ENCODE peak calls at places on chromosomes 3 and 15, in seven cellular contexts. K is mammary epithelial cell, P is left lung, U is stomach, C is ovary, J is dorsolateral prefrontal cortex, O is cardiac muscle cell. F is an unnamed sample. For H3K27me3, the result is how much of the 10 kb centered on the place peaks cover.

GRCh38 chr3:11706604-11707003 is 62.9 kb upstream of the VGLL4 start:
- DNase-seq in O (no peak), K (no peak), J (no peak), U (no peak), C (no peak), P (no peak), F (no peak)

GRCh38 chr15:47434641-47435040 is 282.7 kb upstream of the SEMA6D start:
- DNase-seq in C (no peak), P (no peak), O (no peak), J (no peak), U (no peak), K (no peak), F (no peak)

GRCh38 chr3:4600526-4600925 is 107.4 kb downstream of the ITPR1 start:
- DNase-seq in K (no peak), O (no peak), J (no peak), U (no peak), C (no peak), P (no peak), F (no peak)

GRCh38 chr3:36969540-36970432 is 23.1 kb downstream of the EPM2AIP1 start:
- DNase-seq in C (no peak), K (peak), U (no peak), P (no peak), J (no peak), O (peak), F (peak)

GRCh38 chr3:47152578-47152977 is 11.3 kb downstream of the SETD2 start:
- DNase-seq in O (peak), C (no peak), P (no peak), K (no peak), J (no peak), U (no peak), F (no peak)

GRCh38 chr3:113304856-113305540 is 93.6 kb downstream of the BOC start:
- DNase-seq in O (no peak), C (no peak), U (no peak), K (no peak), P (no peak), J (no peak), F (no peak)

GRCh38 chr3:10526366-10526765 is 21.0 kb upstream of the ATP2B2 start:
- DNase-seq in J (no peak), O (no peak), U (peak), P (no peak), K (no peak), C (no peak), F (no peak)

GRCh38 chr15:37098468-37099320 is 1.7 kb downstream of the MEIS2 start:
- DNase-seq in C (peak), K (peak), U (no peak), O (no peak), P (peak), J (no peak), F (no peak)

GRCh38 chr3:127431066-127431465 is 143.2 kb upstream of the PRR20G start:
- DNase-seq in K (no peak), P (no peak), J (no peak), U (no peak), O (peak), C (no peak), F (no peak)

GRCh38 chr3:123084192-123084591 is 17.4 kb downstream of the PDIA5 start:
- DNase-seq in U (no peak), C (peak), O (no peak), P (no peak), K (no peak), J (no peak), F (no peak)

GRCh38 chr15:85044251-85044853 is 62.7 kb downstream of the PDE8A start:
- DNase-seq in J (peak), P (no peak), U (peak), K (peak), C (peak), O (peak), F (peak)

DNA sequence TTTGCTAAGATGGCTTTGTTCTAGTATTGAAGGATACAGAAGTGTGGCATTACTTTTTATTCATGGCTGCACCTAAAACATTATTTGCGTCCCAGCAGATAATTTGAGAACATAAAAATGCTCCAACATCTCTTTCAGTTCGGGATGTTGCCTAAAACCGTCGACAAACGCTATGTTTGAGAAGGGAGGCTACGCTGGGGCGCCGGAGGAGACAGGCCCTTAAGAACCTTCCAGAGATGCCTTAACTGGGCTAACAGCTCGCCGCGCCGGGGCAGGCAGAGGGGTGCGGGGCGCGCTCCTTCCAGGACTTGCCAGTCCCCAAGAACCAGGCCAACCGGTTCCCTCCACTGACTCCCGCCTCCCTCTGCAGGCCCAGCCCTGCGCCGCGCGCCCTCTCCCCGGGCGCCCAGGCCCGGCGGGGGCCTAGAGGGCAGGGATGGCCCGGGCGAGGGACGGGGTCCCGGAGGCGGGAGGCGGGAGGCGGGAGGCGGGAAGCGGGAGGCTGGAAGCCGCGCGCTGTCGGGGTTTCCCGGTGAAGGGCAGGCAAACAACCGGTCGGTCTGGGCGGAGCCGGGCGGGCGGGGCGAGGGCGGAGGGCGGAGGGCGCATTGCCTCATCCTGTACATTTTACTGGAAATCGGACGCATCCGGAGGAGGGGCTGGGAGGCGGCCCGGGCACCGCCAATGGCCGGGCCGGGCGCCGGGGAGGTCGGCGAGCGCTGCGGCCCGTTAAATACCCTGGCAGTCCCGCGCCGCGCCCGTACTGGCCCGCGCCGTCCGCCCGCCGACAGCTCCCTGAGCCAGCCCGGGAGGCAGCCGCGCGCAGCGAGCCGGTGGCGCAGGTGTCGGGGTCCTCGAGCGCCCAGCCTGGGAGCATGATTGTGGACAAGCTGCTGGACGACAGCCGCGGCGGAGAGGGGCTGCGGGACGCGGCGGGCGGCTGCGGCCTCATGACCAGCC is at the start of gene NFKBIZ:
- DNase-seq in K (peak), C (peak), J (peak), O (peak), P (peak), U (peak), F (peak)
- TF ChIP-seq CTCF in K (peak), C (no peak), J (no peak), O (no peak), P (no peak), U (no peak), F (no peak)

DNA sequence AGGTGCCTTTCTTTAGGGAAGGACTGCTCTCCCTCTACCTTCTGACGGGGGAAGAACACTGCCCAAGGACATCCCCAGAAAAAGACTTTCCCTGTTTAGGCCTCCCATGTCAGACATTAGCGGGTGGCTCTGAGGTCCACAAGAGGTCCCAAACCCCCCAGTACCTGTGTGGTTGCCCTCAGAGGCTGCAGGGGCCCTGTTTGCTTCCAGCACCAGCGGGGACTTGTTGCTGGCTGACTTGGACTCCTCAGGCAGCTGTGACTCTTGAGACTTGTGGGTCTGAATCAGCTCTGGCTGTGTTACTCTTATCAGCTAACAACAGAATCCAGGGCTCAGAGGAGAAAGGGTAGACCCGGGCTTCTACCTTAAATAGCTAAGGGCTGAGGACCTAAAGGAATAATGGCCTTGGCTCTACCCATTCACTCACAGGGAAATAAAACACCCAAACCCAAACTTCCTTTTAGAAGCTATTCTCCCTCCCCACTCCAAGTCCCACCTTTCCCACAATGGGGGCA is 39.2 kb downstream of the SEMA3G start:
- DNase-seq in O (no peak), C (no peak), K (peak), J (no peak), U (no peak), P (no peak), F (no peak)
- H3K27ac ChIP-seq in O (no peak), C (no peak), K (peak), J (no peak), U (no peak), P (no peak), F (no peak)

GRCh38 chr15:66171891-66172290 is 81.7 kb downstream of the MEGF11 start:
- DNase-seq in J (no peak), U (no peak), O (no peak), K (no peak), C (no peak), P (no peak), F (no peak)

GRCh38 chr15:66170716-66171115 is 82.8 kb downstream of the MEGF11 start:
- DNase-seq in C (no peak), J (no peak), O (no peak), U (no peak), K (no peak), P (no peak), F (no peak)

GRCh38 chr15:66169625-66170024 is 83.9 kb downstream of the MEGF11 start:
- DNase-seq in P (no peak), U (no peak), C (no peak), O (no peak), J (no peak), K (no peak), F (no peak)

GRCh38 chr15:66170042-66170441 is 83.5 kb downstream of the MEGF11 start:
- DNase-seq in K (no peak), J (no peak), O (no peak), C (no peak), U (no peak), P (no peak), F (no peak)

DNA sequence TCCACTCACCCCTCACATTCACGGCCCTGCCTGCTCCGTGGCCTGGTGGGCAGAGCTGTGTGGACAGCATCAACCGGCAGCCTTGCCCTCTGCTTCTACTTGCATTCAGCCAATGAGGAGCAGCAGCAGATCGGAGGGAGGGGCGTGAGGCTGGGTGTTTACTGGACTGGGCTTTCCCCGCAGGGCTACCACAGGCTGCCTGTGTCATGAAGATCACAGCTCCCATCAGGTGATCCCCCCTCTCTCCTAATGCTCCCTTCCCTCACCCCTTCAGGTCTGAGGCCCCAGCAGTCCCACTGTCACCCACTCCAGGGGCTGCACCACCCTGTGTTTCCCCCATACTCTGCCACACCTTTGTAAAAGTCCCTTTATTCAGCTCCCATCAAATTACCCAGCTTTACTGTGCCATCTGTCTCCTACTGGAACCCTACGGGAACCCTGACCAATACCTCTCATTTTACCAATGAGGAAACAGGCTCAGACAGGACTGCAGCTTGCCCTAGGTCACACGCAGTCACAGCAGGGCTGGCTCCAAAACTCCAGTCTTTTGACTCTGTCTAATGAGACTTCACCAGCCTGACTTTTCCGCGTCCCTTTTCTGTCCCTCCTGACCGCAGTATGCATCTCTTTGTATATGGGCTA is 81.1 kb downstream of the MEGF11 start:
- DNase-seq in P (no peak), U (no peak), K (no peak), O (no peak), J (no peak), C (no peak), F (no peak)
- H3K27me3 ChIP-seq in P (under half), U (under half), K (under half), O (under half), J (under half), C (under half), F (under half)

GRCh38 chr3:134060561-134061385 is 31.0 kb upstream of the SLCO2A1 start:
- DNase-seq in C (no peak), U (no peak), P (no peak), J (no peak), K (no peak), O (peak), F (no peak)

GRCh38 chr3:134057006-134057832 is 27.5 kb upstream of the SLCO2A1 start:
- DNase-seq in U (peak), O (no peak), P (no peak), C (no peak), K (peak), J (no peak), F (no peak)

GRCh38 chr3:134061401-134061800 is 31.7 kb upstream of the SLCO2A1 start:
- DNase-seq in O (no peak), J (no peak), K (no peak), P (no peak), U (no peak), C (no peak), F (no peak)

GRCh38 chr3:134058728-134059601 is 29.2 kb upstream of the SLCO2A1 start:
- DNase-seq in K (no peak), O (no peak), U (peak), J (no peak), C (no peak), P (no peak), F (no peak)

DNA sequence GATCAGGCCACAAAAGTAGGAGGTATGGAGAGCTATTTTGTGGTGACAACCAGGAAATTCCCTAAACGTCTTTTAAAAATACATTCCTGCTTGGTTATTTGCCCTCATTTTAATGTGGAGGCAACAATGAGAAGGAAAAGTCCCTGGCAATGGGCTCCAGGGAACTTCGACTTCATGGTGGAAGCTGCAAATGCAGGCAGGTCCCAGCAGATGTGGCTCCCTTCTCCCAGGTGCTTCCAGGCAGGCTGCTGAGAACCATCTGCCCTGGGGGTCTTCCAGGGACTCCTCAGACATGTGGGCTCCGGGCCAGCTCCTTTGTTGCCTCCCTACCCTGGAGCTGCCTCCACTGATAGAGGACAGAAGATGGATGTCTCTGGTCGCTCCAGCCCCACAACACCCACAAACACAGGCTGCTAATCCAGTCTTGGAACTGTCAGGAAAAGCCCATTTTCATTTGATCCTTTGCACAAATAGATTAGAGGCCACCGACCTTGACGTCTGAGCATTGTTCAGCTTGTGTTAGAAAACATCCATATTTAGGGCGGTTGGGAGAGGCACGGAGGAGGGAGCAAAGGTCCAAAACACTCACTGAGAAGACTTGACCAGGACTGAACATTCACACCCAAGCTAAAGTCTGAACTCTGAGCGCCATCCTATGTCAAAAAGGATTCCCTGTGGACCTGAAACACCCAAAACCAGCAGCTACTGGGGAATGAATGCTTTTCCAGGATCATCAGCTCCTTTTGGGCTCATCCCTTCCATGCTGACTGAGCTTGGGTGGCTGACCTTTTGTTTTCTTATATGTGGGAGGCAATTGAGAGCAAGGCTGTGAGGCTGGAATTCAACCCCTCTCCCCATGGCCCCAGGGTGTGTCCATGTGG is 30.2 kb upstream of the SLCO2A1 start:
- DNase-seq in K (no peak), U (no peak), O (no peak), P (no peak), J (no peak), C (no peak), F (no peak)
- TF ChIP-seq CTCF in K (peak), U (no peak), O (no peak), P (no peak), J (no peak), C (no peak), F (no peak)

DNA sequence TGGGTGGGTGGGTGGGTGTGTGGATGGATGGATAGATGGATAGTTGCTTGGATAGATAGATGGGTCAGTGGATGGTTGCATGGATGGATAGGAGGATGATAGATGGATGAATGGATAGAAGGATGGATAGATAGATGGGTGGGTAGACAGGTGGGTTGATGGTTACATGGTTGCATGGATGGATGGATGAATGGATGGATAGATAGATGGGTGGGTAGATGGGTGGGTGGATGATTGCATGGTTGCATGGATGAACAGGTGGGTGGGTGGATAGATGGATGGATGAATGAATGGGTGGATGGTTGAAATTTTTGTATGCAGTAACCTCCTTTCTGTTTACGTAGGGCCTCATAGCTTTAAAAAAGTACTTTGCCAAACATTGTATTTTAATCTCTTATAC is 79.5 kb downstream of the LRRK1 start:
- DNase-seq in O (no peak), P (no peak), K (no peak), J (no peak), U (no peak), C (no peak), F (no peak)
- H3K27ac ChIP-seq in O (no peak), P (no peak), K (no peak), J (no peak), U (no peak), C (no peak), F (no peak)

GRCh38 chr15:41491889-41492288 is 1.8 kb upstream of the ITPKA start:
- DNase-seq in P (no peak), C (no peak), O (no peak), J (no peak), U (no peak), K (no peak), F (no peak)
- H3K27me3 ChIP-seq in P (under half), C (under half), O (half or more), J (under half), U (under half), K (under half), F (under half)

GRCh38 chr3:116337229-116337628 is 108.1 kb downstream of the LSAMP start:
- DNase-seq in J (no peak), O (no peak), C (no peak), P (no peak), U (no peak), K (no peak), F (no peak)
- TF ChIP-seq CTCF in J (no peak), O (peak), C (no peak), P (no peak), U (no peak), K (peak), F (no peak)

GRCh38 chr15:74628949-74629348 is 13.3 kb downstream of the CLK3 start:
- DNase-seq in K (no peak), O (no peak), J (no peak), C (no peak), P (no peak), U (no peak), F (no peak)

GRCh38 chr15:74626336-74626735 is 10.7 kb downstream of the CLK3 start:
- DNase-seq in C (no peak), K (no peak), J (no peak), P (no peak), O (no peak), U (no peak), F (no peak)

GRCh38 chr15:74626752-74627692 is 11.4 kb downstream of the CLK3 start:
- DNase-seq in C (no peak), O (no peak), U (no peak), J (no peak), K (no peak), P (no peak), F (no peak)

GRCh38 chr15:74627766-74628165 is 12.1 kb downstream of the CLK3 start:
- DNase-seq in C (no peak), U (no peak), J (no peak), P (no peak), O (no peak), K (no peak), F (no peak)

GRCh38 chr15:74628199-74628598 is 12.6 kb downstream of the CLK3 start:
- DNase-seq in O (no peak), C (no peak), P (no peak), U (no peak), J (no peak), K (no peak), F (no peak)
- H3K27ac ChIP-seq in O (peak), C (no peak), P (no peak), U (no peak), J (no peak), K (no peak), F (no peak)

GRCh38 chr15:41489641-41490040 is 4.0 kb upstream of the ITPKA start:
- DNase-seq in O (no peak), K (no peak), C (no peak), P (no peak), U (no peak), J (no peak), F (no peak)

GRCh38 chr15:41487376-41487775 is 6.3 kb upstream of the ITPKA start:
- DNase-seq in K (no peak), C (no peak), O (no peak), U (no peak), J (no peak), P (no peak), F (no peak)

GRCh38 chr15:41487802-41488201 is 5.9 kb upstream of the ITPKA start:
- DNase-seq in J (no peak), U (no peak), P (no peak), C (no peak), K (no peak), O (no peak), F (no peak)

GRCh38 chr15:41492597-41493204 is 973 bp upstream of the ITPKA start:
- DNase-seq in K (no peak), J (no peak), U (no peak), C (no peak), O (no peak), P (no peak), F (no peak)

GRCh38 chr15:41490355-41490754 is 3.3 kb upstream of the ITPKA start:
- DNase-seq in P (no peak), K (peak), C (no peak), U (no peak), J (no peak), O (peak), F (no peak)
- H3K27me3 ChIP-seq in P (under half), K (under half), C (under half), U (under half), J (under half), O (under half), F (under half)

GRCh38 chr15:78925956-78926743 is 18.7 kb downstream of the CTSH start:
- DNase-seq in O (no peak), U (no peak), K (no peak), J (no peak), P (no peak), C (no peak), F (no peak)
- TF ChIP-seq CTCF in O (no peak), U (no peak), K (no peak), J (no peak), P (no peak), C (no peak), F (no peak)